ENCODE peak calls at places on chromosome 15, in six cellular contexts. One of them, this sample, is unnamed.
A peak's percentile ranks its signal among the peaks of the same experiment; 100 is the strongest.

GRCh38 chr15:25056484-25057429 is 102.0 kb downstream of the SNRPN start:
- DNase-seq in cardiac muscle cell: no peak
- DNase-seq in lower lobe of right lung: no peak
- DNase-seq in kidney: peak; percentile 60
- DNase-seq in IMR-90: no peak
- DNase-seq in HCT116: no peak
- DNase-seq in this sample: no peak

GRCh38 chr15:63969652-63970421 is 76.4 kb downstream of the DAPK2 start:
- DNase-seq in lower lobe of right lung: peak; percentile 73
- DNase-seq in kidney: peak; percentile 26
- DNase-seq in cardiac muscle cell: no peak
- DNase-seq in HCT116: no peak
- DNase-seq in IMR-90: no peak
- DNase-seq in this sample: no peak

GRCh38 chr15:24772709-24773373 is 97.3 kb downstream of the NPAP1 start:
- DNase-seq in IMR-90: peak; percentile 84
- DNase-seq in lower lobe of right lung: peak; percentile 77
- DNase-seq in kidney: peak; percentile 94
- DNase-seq in HCT116: no peak
- DNase-seq in cardiac muscle cell: no peak
- DNase-seq in this sample: peak; percentile 74

GRCh38 chr15:60590935-60591490 is 112.1 kb upstream of the ICE2 start:
- DNase-seq in cardiac muscle cell: peak; percentile 73
- DNase-seq in IMR-90: peak; percentile 36
- DNase-seq in kidney: peak; percentile 85
- DNase-seq in HCT116: no peak
- DNase-seq in lower lobe of right lung: peak; percentile 68
- DNase-seq in this sample: peak; percentile 52

GRCh38 chr15:65979316-65979715 is 110.0 kb downstream of the RAB11A start:
- DNase-seq in cardiac muscle cell: no peak
- DNase-seq in lower lobe of right lung: no peak
- DNase-seq in IMR-90: peak; percentile 8
- DNase-seq in HCT116: no peak
- DNase-seq in kidney: no peak
- DNase-seq in this sample: no peak

GRCh38 chr15:65038838-65039237 is 6.3 kb upstream of the SLC51B start:
- DNase-seq in kidney: no peak
- DNase-seq in lower lobe of right lung: no peak
- DNase-seq in HCT116: no peak
- DNase-seq in cardiac muscle cell: no peak
- DNase-seq in IMR-90: no peak
- DNase-seq in this sample: no peak

GRCh38 chr15:35705885-35706590 is 160.1 kb upstream of the DPH6 start:
- DNase-seq in cardiac muscle cell: peak; percentile 72
- DNase-seq in kidney: no peak
- DNase-seq in lower lobe of right lung: no peak
- DNase-seq in IMR-90: peak; percentile 40
- DNase-seq in HCT116: no peak
- DNase-seq in this sample: peak; percentile 18

GRCh38 chr15:98395974-98396627 is 252.2 kb upstream of the IGF1R start:
- DNase-seq in IMR-90: no peak
- DNase-seq in HCT116: no peak
- DNase-seq in lower lobe of right lung: no peak
- DNase-seq in cardiac muscle cell: no peak
- DNase-seq in kidney: no peak
- DNase-seq in this sample: no peak

GRCh38 chr15:101565377-101565776 is 75.9 kb upstream of the PCSK6 start:
- DNase-seq in lower lobe of right lung: no peak
- DNase-seq in IMR-90: no peak
- DNase-seq in cardiac muscle cell: no peak
- DNase-seq in HCT116: no peak
- DNase-seq in kidney: no peak
- DNase-seq in this sample: no peak

GRCh38 chr15:67120839-67121540 is 55.6 kb downstream of the SMAD3 start:
- DNase-seq in kidney: peak; percentile 98
- DNase-seq in IMR-90: peak; percentile 97
- DNase-seq in HCT116: no peak
- DNase-seq in cardiac muscle cell: no peak
- DNase-seq in lower lobe of right lung: peak; percentile 89
- DNase-seq in this sample: peak; percentile 85

GRCh38 chr15:99983894-99984293 is 250.7 kb upstream of the LYSMD4 start:
- DNase-seq in IMR-90: no peak
- DNase-seq in HCT116: no peak
- DNase-seq in lower lobe of right lung: no peak
- DNase-seq in cardiac muscle cell: no peak
- DNase-seq in kidney: peak; percentile 46
- DNase-seq in this sample: no peak

GRCh38 chr15:72902245-72902928 is 118.8 kb upstream of the ADPGK start:
- DNase-seq in kidney: peak; percentile 83
- DNase-seq in cardiac muscle cell: no peak
- DNase-seq in IMR-90: peak; percentile 74
- DNase-seq in lower lobe of right lung: peak; percentile 52
- DNase-seq in HCT116: no peak
- DNase-seq in this sample: peak; percentile 88

GRCh38 chr15:93049914-93050534 is 39.0 kb downstream of the RGMA start:
- DNase-seq in kidney: peak; percentile 35
- DNase-seq in IMR-90: no peak
- DNase-seq in HCT116: no peak
- DNase-seq in cardiac muscle cell: no peak
- DNase-seq in lower lobe of right lung: no peak
- DNase-seq in this sample: no peak

GRCh38 chr15:35159170-35159569 is 74.1 kb upstream of the NANOGP8 start:
- DNase-seq in HCT116: no peak
- DNase-seq in cardiac muscle cell: no peak
- DNase-seq in kidney: no peak
- DNase-seq in lower lobe of right lung: no peak
- DNase-seq in IMR-90: no peak
- DNase-seq in this sample: no peak

GRCh38 chr15:71329041-71329440 is 213.8 kb downstream of the THSD4 start:
- DNase-seq in kidney: peak; percentile 91
- DNase-seq in HCT116: no peak
- DNase-seq in cardiac muscle cell: no peak
- DNase-seq in IMR-90: peak; percentile 35
- DNase-seq in lower lobe of right lung: no peak
- DNase-seq in this sample: no peak

GRCh38 chr15:88243895-88244787 is 12.4 kb downstream of the NTRK3 start:
- DNase-seq in cardiac muscle cell: peak; percentile 53
- DNase-seq in kidney: peak; percentile 29
- DNase-seq in lower lobe of right lung: no peak
- DNase-seq in HCT116: peak; percentile 27
- DNase-seq in IMR-90: peak; percentile 13
- DNase-seq in this sample: peak; percentile 29

GRCh38 chr15:65212097-65212496 is 824 bp upstream of the CILP start:
- DNase-seq in cardiac muscle cell: peak; percentile 36
- DNase-seq in kidney: no peak
- DNase-seq in lower lobe of right lung: no peak
- DNase-seq in HCT116: no peak
- DNase-seq in IMR-90: no peak
- DNase-seq in this sample: no peak

GRCh38 chr15:61133361-61133760 is 95.7 kb downstream of the RORA start:
- DNase-seq in HCT116: no peak
- DNase-seq in lower lobe of right lung: no peak
- DNase-seq in kidney: no peak
- DNase-seq in IMR-90: no peak
- DNase-seq in cardiac muscle cell: no peak
- DNase-seq in this sample: no peak

GRCh38 chr15:88989578-88989977 is 76.4 kb upstream of the MFGE8 start:
- DNase-seq in lower lobe of right lung: no peak
- DNase-seq in HCT116: no peak
- DNase-seq in kidney: no peak
- DNase-seq in cardiac muscle cell: no peak
- DNase-seq in IMR-90: peak; percentile 94
- DNase-seq in this sample: peak; percentile 96

GRCh38 chr15:87971076-87971475 is 285.5 kb downstream of the NTRK3 start:
- DNase-seq in lower lobe of right lung: no peak
- DNase-seq in cardiac muscle cell: no peak
- DNase-seq in kidney: no peak
- DNase-seq in HCT116: no peak
- DNase-seq in IMR-90: no peak
- DNase-seq in this sample: no peak

GRCh38 chr15:101003706-101004105 is 84.5 kb downstream of the LRRK1 start:
- DNase-seq in HCT116: no peak
- DNase-seq in kidney: no peak
- DNase-seq in cardiac muscle cell: no peak
- DNase-seq in IMR-90: no peak
- DNase-seq in lower lobe of right lung: no peak
- DNase-seq in this sample: no peak

GRCh38 chr15:66285462-66286280 is 7.7 kb upstream of the DIS3L start:
- DNase-seq in kidney: no peak
- DNase-seq in lower lobe of right lung: no peak
- DNase-seq in IMR-90: no peak
- DNase-seq in HCT116: no peak
- DNase-seq in cardiac muscle cell: peak; percentile 19
- DNase-seq in this sample: no peak

GRCh38 chr15:95887666-95888480 is 442.6 kb upstream of the NR2F2 start:
- DNase-seq in IMR-90: peak; percentile 20
- DNase-seq in cardiac muscle cell: no peak
- DNase-seq in kidney: no peak
- DNase-seq in lower lobe of right lung: no peak
- DNase-seq in HCT116: no peak
- DNase-seq in this sample: no peak

GRCh38 chr15:83514584-83514983 is 67.4 kb downstream of the SH3GL3 start:
- DNase-seq in lower lobe of right lung: no peak
- DNase-seq in HCT116: no peak
- DNase-seq in cardiac muscle cell: no peak
- DNase-seq in IMR-90: no peak
- DNase-seq in kidney: no peak
- DNase-seq in this sample: no peak

GRCh38 chr15:60635507-60636352 is 156.8 kb upstream of the ICE2 start:
- DNase-seq in lower lobe of right lung: no peak
- DNase-seq in kidney: no peak
- DNase-seq in HCT116: no peak
- DNase-seq in IMR-90: no peak
- DNase-seq in cardiac muscle cell: no peak
- DNase-seq in this sample: no peak

GRCh38 chr15:72112111-72112510 is 5.8 kb downstream of the MYO9A start:
- DNase-seq in lower lobe of right lung: no peak
- DNase-seq in HCT116: no peak
- DNase-seq in cardiac muscle cell: no peak
- DNase-seq in kidney: no peak
- DNase-seq in IMR-90: no peak
- DNase-seq in this sample: peak; percentile 15

GRCh38 chr15:53759333-53759975 is at the start of gene WDR72:
- DNase-seq in IMR-90: no peak
- DNase-seq in lower lobe of right lung: no peak
- DNase-seq in cardiac muscle cell: peak; percentile 36
- DNase-seq in HCT116: no peak
- DNase-seq in kidney: peak; percentile 84
- DNase-seq in this sample: no peak

GRCh38 chr15:89164712-89165211 is 56.6 kb downstream of the RLBP1 start:
- DNase-seq in kidney: no peak
- DNase-seq in lower lobe of right lung: no peak
- DNase-seq in HCT116: no peak
- DNase-seq in cardiac muscle cell: no peak
- DNase-seq in IMR-90: peak; percentile 43
- DNase-seq in this sample: peak; percentile 16

GRCh38 chr15:94236638-94237037 is 5.3 kb downstream of the MCTP2 start:
- DNase-seq in lower lobe of right lung: no peak
- DNase-seq in IMR-90: no peak
- DNase-seq in HCT116: no peak
- DNase-seq in cardiac muscle cell: no peak
- DNase-seq in kidney: no peak
- DNase-seq in this sample: no peak

GRCh38 chr15:70188286-70188685 is 90.6 kb upstream of the TLE3 start:
- DNase-seq in cardiac muscle cell: no peak
- DNase-seq in kidney: no peak
- DNase-seq in HCT116: no peak
- DNase-seq in lower lobe of right lung: no peak
- DNase-seq in IMR-90: no peak
- DNase-seq in this sample: no peak
- H3K4me3 ChIP-seq in cardiac muscle cell: no peak overlapping the region
- H3K4me3 ChIP-seq in kidney: no peak overlapping the region
- H3K4me3 ChIP-seq in HCT116: no peak overlapping the region
- H3K4me3 ChIP-seq in lower lobe of right lung: no peak overlapping the region
- H3K4me3 ChIP-seq in IMR-90: no peak overlapping the region
- H3K4me3 ChIP-seq in this sample: no peak overlapping the region

GRCh38 chr15:90388462-90389182 is 580 bp downstream of the IQGAP1 start:
- DNase-seq in kidney: peak; percentile 91
- DNase-seq in HCT116: no peak
- DNase-seq in cardiac muscle cell: peak; percentile 55
- DNase-seq in IMR-90: peak; percentile 41
- DNase-seq in lower lobe of right lung: peak; percentile 87
- DNase-seq in this sample: peak; percentile 67
- TF ChIP-seq CTCF in kidney: no peak
- TF ChIP-seq CTCF in HCT116: no peak
- TF ChIP-seq CTCF in cardiac muscle cell: no peak
- TF ChIP-seq CTCF in IMR-90: no peak
- TF ChIP-seq CTCF in lower lobe of right lung: no peak
- TF ChIP-seq CTCF in this sample: no peak

GRCh38 chr15:38682363-38682762 is 117.7 kb upstream of the RASGRP1 start:
- DNase-seq in kidney: no peak
- DNase-seq in IMR-90: no peak
- DNase-seq in lower lobe of right lung: no peak
- DNase-seq in HCT116: no peak
- DNase-seq in cardiac muscle cell: no peak
- DNase-seq in this sample: no peak

GRCh38 chr15:38684461-38685000 is 119.9 kb upstream of the RASGRP1 start:
- DNase-seq in cardiac muscle cell: no peak
- DNase-seq in lower lobe of right lung: no peak
- DNase-seq in IMR-90: no peak
- DNase-seq in kidney: no peak
- DNase-seq in HCT116: no peak
- DNase-seq in this sample: peak; percentile 28

GRCh38 chr15:38683382-38684242 is 119.0 kb upstream of the RASGRP1 start:
- DNase-seq in IMR-90: peak; percentile 53
- DNase-seq in cardiac muscle cell: peak; percentile 66
- DNase-seq in lower lobe of right lung: peak; percentile 53
- DNase-seq in kidney: no peak
- DNase-seq in HCT116: peak; percentile 27
- DNase-seq in this sample: peak; percentile 58

GRCh38 chr15:38680780-38681179 is 116.2 kb upstream of the RASGRP1 start:
- DNase-seq in kidney: no peak
- DNase-seq in lower lobe of right lung: no peak
- DNase-seq in cardiac muscle cell: no peak
- DNase-seq in HCT116: no peak
- DNase-seq in IMR-90: no peak
- DNase-seq in this sample: no peak

GRCh38 chr15:38682861-38683260 is 118.2 kb upstream of the RASGRP1 start:
- DNase-seq in HCT116: no peak
- DNase-seq in cardiac muscle cell: no peak
- DNase-seq in lower lobe of right lung: no peak
- DNase-seq in IMR-90: no peak
- DNase-seq in kidney: no peak
- DNase-seq in this sample: no peak
- H3K4me3 ChIP-seq in HCT116: no peak overlapping the region
- H3K4me3 ChIP-seq in cardiac muscle cell: no peak overlapping the region
- H3K4me3 ChIP-seq in lower lobe of right lung: no peak overlapping the region
- H3K4me3 ChIP-seq in IMR-90: no peak overlapping the region
- H3K4me3 ChIP-seq in kidney: no peak overlapping the region
- H3K4me3 ChIP-seq in this sample: no peak overlapping the region

DNA sequence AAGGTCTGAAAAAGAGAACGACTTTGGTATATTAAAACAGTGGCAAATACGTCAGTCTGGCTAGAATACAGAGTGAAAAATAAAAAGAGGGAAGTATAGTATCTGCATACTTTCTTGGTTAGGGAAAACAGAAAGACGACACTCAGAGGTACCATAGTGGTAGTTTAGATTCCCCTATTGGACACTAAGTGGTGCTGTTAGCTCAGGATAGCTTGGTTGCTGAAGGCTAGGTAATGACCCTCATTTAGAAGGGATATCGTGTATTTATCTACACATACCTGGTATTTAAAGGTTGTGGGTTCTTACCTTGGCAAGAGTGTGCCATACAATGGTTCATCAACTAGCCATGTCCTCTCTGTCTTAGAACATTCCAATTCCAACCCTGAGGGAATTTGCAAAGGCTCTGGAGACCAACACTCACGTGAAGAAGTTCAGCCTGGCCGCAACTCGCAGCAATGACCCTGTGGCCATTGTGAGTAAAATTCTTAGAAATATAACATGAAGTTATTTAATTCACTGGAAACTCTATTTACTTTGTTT is 31.0 kb downstream of the TMOD2 start:
- DNase-seq in lower lobe of right lung: no peak
- DNase-seq in cardiac muscle cell: no peak
- DNase-seq in kidney: no peak
- DNase-seq in HCT116: peak; percentile 38
- DNase-seq in IMR-90: no peak
- DNase-seq in this sample: no peak
- TF ChIP-seq CTCF in lower lobe of right lung: peak; percentile 38
- TF ChIP-seq CTCF in cardiac muscle cell: peak; percentile 28
- TF ChIP-seq CTCF in kidney: no peak
- TF ChIP-seq CTCF in HCT116: peak; percentile 67
- TF ChIP-seq CTCF in IMR-90: peak; percentile 28
- TF ChIP-seq CTCF in this sample: peak; percentile 37